ENCODE peak calls at places on chromosomes 6 and 20, in four cellular contexts. U, N, W and Q are unnamed samples.

GRCh38 chr6:81834141-81834621 is 81.7 kb upstream of the TENT5A start:
- DNase-seq in N (no peak), W (no peak), U (no peak), Q (no peak)

GRCh38 chr6:155444952-155445903 is 10.4 kb downstream of the NOX3 start:
- DNase-seq in N (no peak), W (no peak), U (no peak), Q (no peak)

GRCh38 chr6:33815854-33816253 is 12.1 kb upstream of the MLN start:
- DNase-seq in U (no peak), W (peak; percentile 24), N (no peak), Q (no peak)

GRCh38 chr6:88662653-88663174 is 300.7 kb downstream of the RNGTT start:
- DNase-seq in W (no peak), U (no peak), N (no peak), Q (no peak)

GRCh38 chr6:124881898-124882579 is 80.2 kb upstream of the RNF217 start:
- DNase-seq in U (no peak), W (peak; percentile 11), N (no peak), Q (no peak)

GRCh38 chr6:33160096-33160495 is 32.2 kb downstream of the COL11A2 start:
- DNase-seq in U (no peak), N (no peak), W (no peak), Q (no peak)

GRCh38 chr6:25457519-25457918 is 178.3 kb downstream of the CARMIL1 start:
- DNase-seq in W (no peak), U (no peak), N (no peak), Q (no peak)

GRCh38 chr6:44489912-44490604 is 102.6 kb downstream of the CDC5L start:
- DNase-seq in W (peak; percentile 97), N (no peak), U (no peak), Q (no peak)

GRCh38 chr20:19995220-19995863 is 21.8 kb upstream of the NAA20 start:
- DNase-seq in U (no peak), W (peak; percentile 65), N (no peak), Q (no peak)

GRCh38 chr20:25254986-25255680 is 7.2 kb downstream of the PYGB start:
- DNase-seq in W (no peak), N (no peak), U (peak; percentile 79), Q (peak; percentile 82)

GRCh38 chr6:139587469-139587868 is 213.0 kb upstream of the CITED2 start:
- DNase-seq in W (peak; percentile 52), U (no peak), N (no peak), Q (no peak)

GRCh38 chr6:10300071-10300470 is 114.8 kb downstream of the TFAP2A start:
- DNase-seq in N (no peak), U (no peak), W (no peak), Q (no peak)

GRCh38 chr6:27575594-27576361 is 102.9 kb upstream of the ZNF184 start:
- DNase-seq in W (no peak), U (no peak), N (no peak), Q (no peak)

GRCh38 chr6:15296735-15297134 is 50.9 kb downstream of the JARID2 start:
- DNase-seq in W (no peak), N (no peak), U (no peak), Q (no peak)

GRCh38 chr6:149852180-149852579 is 12.0 kb downstream of the LRP11 start:
- DNase-seq in U (no peak), N (no peak), W (peak; percentile 71), Q (peak; percentile 46)

GRCh38 chr20:36179170-36179945 is 24.8 kb downstream of the EPB41L1 start:
- DNase-seq in N (no peak), W (no peak), U (no peak), Q (no peak)

GRCh38 chr20:63087872-63088680 is 81.3 kb upstream of the BHLHE23 start:
- DNase-seq in U (peak; percentile 5), N (peak; percentile 39), W (no peak), Q (peak; percentile 46)

GRCh38 chr6:145116591-145117178 is 618.6 kb downstream of the EPM2A start:
- DNase-seq in W (no peak), U (no peak), N (no peak), Q (no peak)

GRCh38 chr6:18742406-18742805 is 355.3 kb downstream of the RNF144B start:
- DNase-seq in N (no peak), W (no peak), U (no peak), Q (no peak)

GRCh38 chr6:36523936-36524499 is 23.3 kb downstream of the STK38 start:
- DNase-seq in W (no peak), U (no peak), N (no peak), Q (no peak)

GRCh38 chr6:36524871-36525270 is 22.4 kb downstream of the STK38 start:
- DNase-seq in W (no peak), U (no peak), N (no peak), Q (no peak)

GRCh38 chr6:36523451-36523850 is 23.8 kb downstream of the STK38 start:
- DNase-seq in W (no peak), U (no peak), N (no peak), Q (no peak)

GRCh38 chr6:36525346-36525745 is 21.9 kb downstream of the STK38 start:
- DNase-seq in U (no peak), N (no peak), W (no peak), Q (no peak)

DNA sequence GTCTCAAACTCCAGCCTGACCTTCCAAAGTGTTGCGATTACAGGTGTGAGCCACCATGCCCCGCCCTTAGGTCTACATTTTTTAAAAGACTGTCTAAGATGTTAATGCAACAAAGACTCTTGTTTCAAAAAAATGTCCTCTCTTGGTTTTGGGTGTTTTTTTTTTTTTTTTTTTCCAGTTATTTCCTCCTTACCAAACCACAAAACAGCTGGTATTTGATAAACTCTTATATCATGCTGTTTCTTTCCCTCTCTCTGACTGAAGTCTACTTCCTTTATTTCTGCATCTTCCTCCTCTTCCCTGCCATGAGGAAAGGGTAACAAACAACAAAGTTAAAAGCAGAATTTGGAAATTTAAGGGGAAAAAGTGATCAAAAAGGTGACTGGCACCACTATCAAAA is 21.2 kb downstream of the STK38 start:
- DNase-seq in U (no peak), N (no peak), W (no peak), Q (no peak)
- H3K36me3 ChIP-seq in U (peaks cover 11% of the 10 kb centered on the region), N (peaks cover 41% of the 10 kb centered on the region), W (peaks cover 7% of the 10 kb centered on the region), Q (no peaks in the 10 kb centered on the region)

GRCh38 chr20:10308652-10309051 is 90.0 kb downstream of the SNAP25 start:
- DNase-seq in W (no peak), N (no peak), U (no peak), Q (no peak)

GRCh38 chr20:10306440-10307358 is 88.1 kb downstream of the SNAP25 start:
- DNase-seq in N (no peak), U (no peak), W (peak; percentile 68), Q (no peak)

GRCh38 chr20:10304474-10305046 is 85.9 kb downstream of the SNAP25 start:
- DNase-seq in W (no peak), U (no peak), N (no peak), Q (no peak)

GRCh38 chr20:10309326-10309725 is 90.7 kb downstream of the SNAP25 start:
- DNase-seq in N (no peak), U (no peak), W (peak; percentile 81), Q (no peak)

DNA sequence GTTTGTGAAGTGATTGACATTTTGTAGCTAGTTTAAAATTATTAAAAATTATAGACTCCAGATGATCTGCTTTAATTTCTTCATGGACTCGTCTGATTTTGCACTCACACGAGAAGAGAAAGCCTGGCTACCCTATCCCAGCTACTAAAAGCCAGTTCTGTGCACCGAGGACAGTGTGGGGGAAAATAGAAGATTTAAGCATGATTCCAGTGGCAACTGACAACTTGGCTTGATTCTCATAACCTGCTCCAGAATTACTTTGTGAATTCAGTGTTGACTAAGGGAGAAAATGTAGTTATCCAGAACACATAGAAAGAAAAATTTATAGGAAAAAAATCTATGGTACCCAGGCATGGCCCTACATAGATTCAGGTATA is 88.7 kb downstream of the SNAP25 start:
- DNase-seq in N (no peak), W (no peak), U (no peak), Q (no peak)
- H3K4me3 ChIP-seq in N (no peak overlapping the region), W (no peak overlapping the region), U (no peak overlapping the region), Q (no peak overlapping the region)

DNA sequence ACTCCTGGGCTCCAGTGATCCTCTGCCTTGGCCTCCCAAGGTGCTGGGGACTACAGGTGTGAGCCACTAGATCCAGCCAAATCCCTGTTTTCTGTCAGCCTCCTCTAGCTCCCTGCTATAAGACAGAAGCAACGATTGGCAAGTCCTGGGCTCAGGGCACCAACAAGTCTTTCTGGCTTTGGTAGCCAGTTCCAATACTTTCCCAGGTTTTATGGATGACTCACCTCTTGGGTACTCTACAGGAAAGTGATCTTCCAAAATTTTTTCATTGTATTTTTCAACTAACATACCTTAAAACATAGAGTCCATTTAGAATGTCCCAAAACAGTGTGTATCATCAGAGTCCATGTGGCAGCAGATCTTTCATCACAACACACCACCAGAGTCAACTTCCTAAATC is 13.4 kb downstream of the GABBR1 start:
- DNase-seq in U (no peak), N (no peak), W (no peak), Q (no peak)
- H3K36me3 ChIP-seq in U (no peaks in the 10 kb centered on the region), N (peaks cover 62% of the 10 kb centered on the region), W (peaks cover 16% of the 10 kb centered on the region), Q (no peaks in the 10 kb centered on the region)

DNA sequence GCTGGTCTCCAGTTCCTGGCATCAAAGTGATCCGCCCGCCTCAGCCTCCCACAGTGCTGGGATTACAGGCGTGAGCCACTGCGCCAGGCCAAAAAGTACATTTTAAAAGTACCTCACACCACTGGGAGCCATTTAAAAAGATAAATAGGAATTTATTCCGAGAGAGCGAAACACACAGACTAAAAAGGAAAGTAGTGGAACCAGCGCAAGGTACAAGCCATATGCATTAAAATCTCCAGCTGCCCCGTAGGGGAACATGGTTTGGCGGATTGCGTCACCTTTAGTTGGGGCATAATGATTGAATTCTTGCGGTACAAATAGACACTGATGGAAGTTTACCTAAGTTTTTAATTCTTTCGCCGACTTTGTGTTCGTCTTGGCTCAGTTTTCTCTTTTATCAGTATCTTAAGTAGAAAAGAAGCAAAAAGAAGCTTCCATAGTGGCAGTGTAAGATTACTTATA is 1.3 kb downstream of the RAD21L1 start:
- DNase-seq in N (no peak), W (no peak), U (no peak), Q (no peak)
- H3K4me3 ChIP-seq in N (peak overlapping the region; percentile 74), W (no peak overlapping the region), U (peak overlapping the region; percentile 60), Q (peak overlapping the region; percentile 66)

DNA sequence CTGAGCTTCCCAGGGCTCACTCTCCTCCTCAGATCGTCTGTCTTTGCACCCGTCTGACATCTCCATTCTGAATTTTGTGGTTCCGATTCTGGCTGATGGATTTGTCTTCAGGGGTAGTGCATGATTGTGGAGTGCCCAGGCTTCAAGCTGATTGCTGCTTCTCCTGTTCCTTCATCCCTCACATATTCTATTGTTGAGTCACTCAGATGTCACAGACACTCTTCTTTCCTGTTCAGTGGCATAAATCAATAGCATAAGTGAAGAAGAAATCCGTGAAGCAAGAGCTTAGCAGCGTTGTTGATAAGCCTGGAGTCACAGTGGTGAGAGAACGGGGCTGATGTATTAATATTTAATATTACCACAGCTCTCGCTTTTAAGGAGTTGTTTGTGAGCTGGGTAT is 152.5 kb downstream of the MTHFD1L start:
- DNase-seq in W (no peak), U (no peak), N (no peak), Q (no peak)
- H3K36me3 ChIP-seq in W (peaks cover 9% of the 10 kb centered on the region), U (no peaks in the 10 kb centered on the region), N (no peaks in the 10 kb centered on the region), Q (no peaks in the 10 kb centered on the region)